ENCODE peak calls at places on chromosomes 16 and 17, in six cellular contexts. Z, Q, Y, I, T and J are unnamed samples.

GRCh38 chr16:27221576-27222498 is 18.5 kb downstream of the KDM8 start:
- DNase-seq in Z (no peak), Q (no peak), Y (no peak), I (no peak), T (no peak), J (no peak)

GRCh38 chr17:74150428-74151025 is 53.0 kb upstream of the RPL38 start:
- DNase-seq in Z (no peak), Q (no peak), Y (no peak), I (no peak), T (no peak), J (no peak)

GRCh38 chr16:57042157-57043111 is 49.9 kb upstream of the CPNE2 start:
- DNase-seq in Z (no peak), Q (no peak), Y (no peak), I (no peak), T (no peak), J (no peak)

GRCh38 chr17:16929281-16929680 is 42.6 kb downstream of the TNFRSF13B start:
- DNase-seq in Z (no peak), Q (no peak), Y (no peak), I (no peak), T (no peak), J (no peak)

GRCh38 chr16:50303041-50303604 is 36.8 kb downstream of the ADCY7 start:
- DNase-seq in Z (no peak), Q (no peak), Y (no peak), I (no peak), T (peak), J (no peak)

GRCh38 chr16:15672514-15673167 is 22.6 kb downstream of the NDE1 start:
- DNase-seq in Z (peak), Q (no peak), Y (no peak), I (peak), T (peak), J (no peak)

GRCh38 chr17:45826919-45827628 is 17.6 kb upstream of the SPPL2C start:
- DNase-seq in Z (no peak), Q (no peak), Y (no peak), I (no peak), T (no peak), J (no peak)

GRCh38 chr17:82107341-82107860 is 9.4 kb upstream of the FASN start:
- DNase-seq in Z (peak), Q (no peak), Y (no peak), I (no peak), T (peak), J (no peak)

GRCh38 chr16:57826706-57827625 is 24.7 kb upstream of the KIFC3 start:
- DNase-seq in Z (no peak), Q (no peak), Y (no peak), I (no peak), T (peak), J (no peak)

GRCh38 chr16:58426095-58426494 is 33.8 kb downstream of the GINS3 start:
- DNase-seq in Z (no peak), Q (no peak), Y (no peak), I (no peak), T (no peak), J (no peak)

GRCh38 chr17:32483451-32484019 is 3.3 kb upstream of the CDK5R1 start:
- DNase-seq in Z (peak), Q (no peak), Y (peak), I (peak), T (peak), J (peak)

GRCh38 chr17:45784293-45784582 is at the start of gene CRHR1:
- DNase-seq in Z (peak), Q (no peak), Y (no peak), I (no peak), T (no peak), J (no peak)

GRCh38 chr17:7218774-7219173 is 862 bp downstream of the DLG4 start:
- DNase-seq in Z (no peak), Q (no peak), Y (no peak), I (no peak), T (no peak), J (no peak)

GRCh38 chr16:15611610-15612009 is 31.3 kb downstream of the MARF1 start:
- DNase-seq in Z (no peak), Q (no peak), Y (no peak), I (no peak), T (no peak), J (no peak)

GRCh38 chr16:21565816-21566669 is 33.3 kb upstream of the METTL9 start:
- DNase-seq in Z (no peak), Q (no peak), Y (no peak), I (no peak), T (peak), J (no peak)

GRCh38 chr17:72117748-72118587 is 2.9 kb upstream of the SOX9 start:
- DNase-seq in Z (no peak), Q (no peak), Y (peak), I (no peak), T (no peak), J (no peak)

GRCh38 chr16:88318091-88318494 is 64.7 kb upstream of the ZNF469 start:
- DNase-seq in Z (no peak), Q (no peak), Y (no peak), I (no peak), T (no peak), J (no peak)

GRCh38 chr16:3038896-3039295 is 2.2 kb upstream of the BICDL2 start:
- DNase-seq in Z (no peak), Q (no peak), Y (no peak), I (no peak), T (no peak), J (no peak)

GRCh38 chr17:74147966-74148365 is 55.5 kb upstream of the RPL38 start:
- DNase-seq in Z (no peak), Q (no peak), Y (no peak), I (no peak), T (no peak), J (no peak)

GRCh38 chr17:1039511-1040215 is 42.7 kb downstream of the TIMM22 start:
- DNase-seq in Z (no peak), Q (no peak), Y (no peak), I (peak), T (no peak), J (no peak)

GRCh38 chr17:68390888-68391545 is 66.3 kb downstream of the WIPI1 start:
- DNase-seq in Z (no peak), Q (no peak), Y (no peak), I (no peak), T (no peak), J (no peak)

GRCh38 chr17:76659928-76660614 is 16.5 kb upstream of the ST6GALNAC1 start:
- DNase-seq in Z (no peak), Q (no peak), Y (no peak), I (no peak), T (no peak), J (peak)

GRCh38 chr16:27730703-27731220 is 180.8 kb downstream of the KATNIP start:
- DNase-seq in Z (no peak), Q (no peak), Y (no peak), I (no peak), T (no peak), J (no peak)

GRCh38 chr17:76883744-76884525 is 15.7 kb downstream of the MGAT5B start:
- DNase-seq in Z (no peak), Q (no peak), Y (no peak), I (no peak), T (no peak), J (no peak)

GRCh38 chr16:72664122-72664479 is 383.8 kb downstream of the ZFHX3 start:
- DNase-seq in Z (peak), Q (no peak), Y (no peak), I (no peak), T (no peak), J (no peak)

GRCh38 chr16:10817963-10818941 is at the start of gene TVP23A:
- DNase-seq in Z (no peak), Q (no peak), Y (peak), I (no peak), T (no peak), J (peak)

GRCh38 chr17:18323507-18324139 is 8.5 kb downstream of the SMCR8 start:
- DNase-seq in Z (no peak), Q (no peak), Y (no peak), I (no peak), T (no peak), J (no peak)

GRCh38 chr16:565420-566330 is 1.1 kb upstream of the NHLRC4 start:
- DNase-seq in Z (no peak), Q (no peak), Y (no peak), I (no peak), T (no peak), J (no peak)

GRCh38 chr17:57090560-57091185 is 5.6 kb downstream of the AKAP1 start:
- DNase-seq in Z (no peak), Q (no peak), Y (no peak), I (no peak), T (no peak), J (no peak)

GRCh38 chr16:50531901-50532300 is 16.3 kb upstream of the NKD1 start:
- DNase-seq in Z (no peak), Q (no peak), Y (no peak), I (no peak), T (no peak), J (no peak)

GRCh38 chr16:84861671-84862070 is 41.9 kb downstream of the CRISPLD2 start:
- DNase-seq in Z (no peak), Q (no peak), Y (no peak), I (no peak), T (no peak), J (no peak)

GRCh38 chr16:48542020-48542473 is 67.9 kb downstream of the N4BP1 start:
- DNase-seq in Z (peak), Q (no peak), Y (no peak), I (peak), T (no peak), J (no peak)

GRCh38 chr17:55567240-55568216 is 56.3 kb upstream of the SMIM36 start:
- DNase-seq in Z (no peak), Q (no peak), Y (no peak), I (no peak), T (no peak), J (peak)

GRCh38 chr17:39239640-39240314 is 14.0 kb upstream of the STAC2 start:
- DNase-seq in Z (peak), Q (no peak), Y (peak), I (peak), T (peak), J (peak)

GRCh38 chr17:56896968-56897359 is 16.9 kb downstream of the TRIM25 start:
- DNase-seq in Z (no peak), Q (no peak), Y (no peak), I (no peak), T (no peak), J (no peak)

GRCh38 chr17:72887917-72888316 is 204.6 kb downstream of the SLC39A11 start:
- DNase-seq in Z (no peak), Q (no peak), Y (no peak), I (no peak), T (no peak), J (no peak)

GRCh38 chr16:8590161-8590688 is at the start of gene TMEM114:
- DNase-seq in Z (no peak), Q (no peak), Y (peak), I (no peak), T (no peak), J (no peak)

GRCh38 chr17:40323731-40324650 is 15.0 kb downstream of the RARA start:
- DNase-seq in Z (no peak), Q (no peak), Y (no peak), I (peak), T (no peak), J (no peak)

GRCh38 chr16:2830355-2830695 is 222 bp downstream of the ZG16B start:
- DNase-seq in Z (no peak), Q (no peak), Y (no peak), I (no peak), T (no peak), J (no peak)

GRCh38 chr17:82419471-82419995 is 1.1 kb upstream of the OGFOD3 start:
- DNase-seq in Z (no peak), Q (no peak), Y (no peak), I (no peak), T (no peak), J (no peak)

GRCh38 chr17:14672830-14673229 is 371.9 kb downstream of the HS3ST3B1 start:
- DNase-seq in Z (no peak), Q (no peak), Y (peak), I (no peak), T (peak), J (no peak)
- TF ChIP-seq JUN in Z (no peak), Q (no peak), Y (no peak), I (no peak), T (no peak), J (no peak)

DNA sequence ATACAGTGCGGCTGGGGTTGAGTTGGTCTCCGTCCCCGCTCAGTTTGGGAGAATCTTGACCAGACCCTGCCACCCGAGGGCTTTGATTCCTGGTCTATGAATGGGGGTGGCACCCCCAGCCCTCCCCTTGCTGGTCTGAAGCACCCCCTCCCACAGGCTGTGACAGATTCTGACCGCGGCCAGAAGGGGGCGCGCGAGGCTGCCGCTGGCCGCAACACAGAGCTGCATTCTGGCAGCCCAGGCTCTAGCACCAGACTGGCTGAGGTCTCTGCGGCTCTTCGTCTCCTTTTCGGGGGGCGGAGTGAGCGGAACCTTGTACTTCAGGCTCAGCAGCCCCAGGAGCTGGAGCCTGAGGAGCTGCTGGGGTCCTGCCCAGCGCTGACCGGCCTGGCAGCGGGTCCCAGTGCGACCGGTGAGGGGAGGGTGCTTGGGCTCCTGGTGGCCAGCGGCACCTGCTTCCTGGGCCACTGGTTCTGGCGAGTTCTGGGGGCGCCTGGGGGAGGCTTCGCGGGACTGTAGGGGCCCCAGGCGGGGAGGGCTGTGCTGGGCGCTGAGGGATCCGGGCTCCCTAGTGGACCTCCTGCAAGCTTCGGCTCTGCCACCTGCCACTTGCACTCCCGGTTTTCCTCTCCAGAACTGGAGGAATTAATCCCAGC is 1011.6 kb downstream of the KCNJ18 start:
- DNase-seq in Z (peak), Q (no peak), Y (no peak), I (no peak), T (no peak), J (peak)
- TF ChIP-seq CTCF in Z (peak), Q (peak), Y (no peak), I (no peak), T (peak), J (peak)

DNA sequence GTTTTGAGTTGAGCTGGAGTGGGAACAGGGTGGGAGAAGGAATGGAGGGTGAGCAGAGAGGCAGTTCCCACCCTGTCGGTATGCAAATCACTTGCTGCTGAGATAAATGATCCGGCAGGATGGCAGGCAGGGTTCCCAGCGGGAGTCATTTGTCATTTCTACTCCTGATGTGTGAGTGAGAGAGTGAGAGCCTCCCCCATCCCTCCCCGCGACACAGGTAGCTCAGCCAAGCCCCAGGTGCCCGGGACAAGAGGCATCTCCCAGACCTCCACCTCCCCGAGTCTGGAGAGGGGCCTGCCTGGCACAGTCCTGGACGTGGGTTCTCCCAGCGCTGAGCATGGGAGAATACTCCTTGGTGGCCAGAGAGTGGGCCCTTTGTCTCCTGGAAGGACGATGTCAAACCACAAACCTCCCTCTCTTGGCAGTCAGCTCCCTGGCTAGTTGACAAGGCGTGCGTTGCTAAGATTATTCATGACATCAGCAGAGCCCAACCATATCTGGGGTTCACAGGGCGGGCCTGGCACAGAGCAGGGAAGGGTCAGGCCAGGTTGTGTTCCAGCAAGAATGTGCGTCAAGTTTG is 33.7 kb upstream of the TNRC6C start:
- DNase-seq in Z (no peak), Q (peak), Y (peak), I (no peak), T (no peak), J (no peak)
- TF ChIP-seq JUN in Z (no peak), Q (no peak), Y (no peak), I (no peak), T (no peak), J (no peak)

GRCh38 chr17:49254066-49254465 is 23.5 kb upstream of the PHOSPHO1 start:
- DNase-seq in Z (no peak), Q (no peak), Y (no peak), I (no peak), T (no peak), J (no peak)
- TF ChIP-seq CTCF in Z (no peak), Q (peak), Y (no peak), I (no peak), T (peak), J (no peak)

GRCh38 chr16:30084096-30084815 is 7.5 kb downstream of the TBX6 start:
- DNase-seq in Z (no peak), Q (no peak), Y (no peak), I (no peak), T (no peak), J (no peak)

GRCh38 chr16:30085247-30085646 is 6.5 kb downstream of the TBX6 start:
- DNase-seq in Z (no peak), Q (no peak), Y (no peak), I (no peak), T (no peak), J (no peak)

GRCh38 chr16:30083216-30084055 is 7.6 kb downstream of the PPP4C start:
- DNase-seq in Z (no peak), Q (no peak), Y (no peak), I (no peak), T (no peak), J (no peak)

GRCh38 chr16:30084816-30085159 is 6.9 kb downstream of the TBX6 start:
- DNase-seq in Z (no peak), Q (no peak), Y (no peak), I (no peak), T (no peak), J (no peak)

GRCh38 chr16:30082545-30083090 is 6.8 kb downstream of the PPP4C start:
- DNase-seq in Z (no peak), Q (no peak), Y (no peak), I (no peak), T (no peak), J (peak)
- TF ChIP-seq JUN in Z (no peak), Q (no peak), Y (no peak), I (no peak), T (no peak), J (no peak)

GRCh38 chr17:46929413-46929812 is 6.5 kb downstream of the GOSR2 start:
- DNase-seq in Z (no peak), Q (no peak), Y (no peak), I (peak), T (no peak), J (no peak)
- TF ChIP-seq CTCF in Z (no peak), Q (no peak), Y (no peak), I (no peak), T (no peak), J (no peak)